ENCODE peak calls at places on chromosomes 16 and 17, in six cellular contexts. One of them, this sample, is unnamed. For H3K9me3, the result is how much of the 10 kb centered on the place peaks cover.

GRCh38 chr17:77140878-77141767 is at the start of gene SEC14L1:
- DNase-seq in effector memory CD4-positive, alpha-beta T cell: peak
- DNase-seq in neural progenitor cell: peak
- DNase-seq in gastrocnemius medialis: peak
- DNase-seq in psoas muscle: peak
- DNase-seq in heart right ventricle: no peak
- DNase-seq in this sample: peak

GRCh38 chr17:82112181-82112865 is 14.3 kb upstream of the FASN start:
- DNase-seq in effector memory CD4-positive, alpha-beta T cell: no peak
- DNase-seq in gastrocnemius medialis: no peak
- DNase-seq in neural progenitor cell: no peak
- DNase-seq in heart right ventricle: no peak
- DNase-seq in psoas muscle: no peak
- DNase-seq in this sample: no peak

GRCh38 chr16:89498839-89499238 is 8.5 kb upstream of the ANKRD11 start:
- DNase-seq in neural progenitor cell: no peak
- DNase-seq in psoas muscle: peak
- DNase-seq in gastrocnemius medialis: peak
- DNase-seq in heart right ventricle: peak
- DNase-seq in effector memory CD4-positive, alpha-beta T cell: no peak
- DNase-seq in this sample: no peak

GRCh38 chr17:69608808-69609494 is 194.5 kb downstream of the MAP2K6 start:
- DNase-seq in gastrocnemius medialis: peak
- DNase-seq in heart right ventricle: peak
- DNase-seq in neural progenitor cell: no peak
- DNase-seq in effector memory CD4-positive, alpha-beta T cell: no peak
- DNase-seq in psoas muscle: no peak
- DNase-seq in this sample: no peak

GRCh38 chr17:5837055-5837491 is 233.1 kb upstream of the WSCD1 start:
- DNase-seq in neural progenitor cell: no peak
- DNase-seq in gastrocnemius medialis: no peak
- DNase-seq in effector memory CD4-positive, alpha-beta T cell: no peak
- DNase-seq in psoas muscle: no peak
- DNase-seq in heart right ventricle: no peak
- DNase-seq in this sample: no peak

GRCh38 chr16:51321251-51321650 is 170.2 kb upstream of the SALL1 start:
- DNase-seq in heart right ventricle: no peak
- DNase-seq in psoas muscle: no peak
- DNase-seq in neural progenitor cell: no peak
- DNase-seq in effector memory CD4-positive, alpha-beta T cell: no peak
- DNase-seq in gastrocnemius medialis: no peak
- DNase-seq in this sample: no peak

GRCh38 chr17:40921026-40921425 is 16.4 kb downstream of the KRT23 start:
- DNase-seq in effector memory CD4-positive, alpha-beta T cell: no peak
- DNase-seq in neural progenitor cell: no peak
- DNase-seq in gastrocnemius medialis: no peak
- DNase-seq in psoas muscle: no peak
- DNase-seq in heart right ventricle: no peak
- DNase-seq in this sample: no peak

GRCh38 chr16:27687605-27688004 is 137.7 kb downstream of the KATNIP start:
- DNase-seq in heart right ventricle: no peak
- DNase-seq in gastrocnemius medialis: no peak
- DNase-seq in effector memory CD4-positive, alpha-beta T cell: no peak
- DNase-seq in psoas muscle: no peak
- DNase-seq in neural progenitor cell: no peak
- DNase-seq in this sample: no peak

GRCh38 chr16:72455743-72456659 is 284.0 kb upstream of the PMFBP1 start:
- DNase-seq in effector memory CD4-positive, alpha-beta T cell: no peak
- DNase-seq in gastrocnemius medialis: no peak
- DNase-seq in heart right ventricle: no peak
- DNase-seq in psoas muscle: no peak
- DNase-seq in neural progenitor cell: no peak
- DNase-seq in this sample: no peak

GRCh38 chr16:75306102-75306762 is 54.8 kb upstream of the BCAR1 start:
- DNase-seq in psoas muscle: no peak
- DNase-seq in gastrocnemius medialis: no peak
- DNase-seq in neural progenitor cell: no peak
- DNase-seq in effector memory CD4-positive, alpha-beta T cell: no peak
- DNase-seq in heart right ventricle: no peak
- DNase-seq in this sample: no peak

GRCh38 chr17:3019761-3020160 is 43.6 kb downstream of the OR1D5 start:
- DNase-seq in heart right ventricle: no peak
- DNase-seq in effector memory CD4-positive, alpha-beta T cell: no peak
- DNase-seq in neural progenitor cell: no peak
- DNase-seq in psoas muscle: no peak
- DNase-seq in gastrocnemius medialis: no peak
- DNase-seq in this sample: peak

GRCh38 chr16:57621521-57622268 is 6.7 kb upstream of the ADGRG1 start:
- DNase-seq in gastrocnemius medialis: no peak
- DNase-seq in psoas muscle: no peak
- DNase-seq in neural progenitor cell: no peak
- DNase-seq in heart right ventricle: no peak
- DNase-seq in effector memory CD4-positive, alpha-beta T cell: no peak
- DNase-seq in this sample: peak

GRCh38 chr16:57372372-57373116 is at the start of gene CX3CL1:
- DNase-seq in psoas muscle: peak
- DNase-seq in gastrocnemius medialis: no peak
- DNase-seq in neural progenitor cell: peak
- DNase-seq in effector memory CD4-positive, alpha-beta T cell: no peak
- DNase-seq in heart right ventricle: peak
- DNase-seq in this sample: peak

GRCh38 chr16:81446318-81447275 is 2.0 kb downstream of the CMIP start:
- DNase-seq in neural progenitor cell: no peak
- DNase-seq in heart right ventricle: no peak
- DNase-seq in effector memory CD4-positive, alpha-beta T cell: no peak
- DNase-seq in gastrocnemius medialis: no peak
- DNase-seq in psoas muscle: no peak
- DNase-seq in this sample: no peak

GRCh38 chr16:67517661-67518423 is 10.8 kb upstream of the RIPOR1 start:
- DNase-seq in heart right ventricle: no peak
- DNase-seq in neural progenitor cell: no peak
- DNase-seq in effector memory CD4-positive, alpha-beta T cell: no peak
- DNase-seq in psoas muscle: no peak
- DNase-seq in gastrocnemius medialis: no peak
- DNase-seq in this sample: no peak

GRCh38 chr17:77862890-77863813 is 95.4 kb upstream of the TNRC6C start:
- DNase-seq in neural progenitor cell: no peak
- DNase-seq in gastrocnemius medialis: no peak
- DNase-seq in effector memory CD4-positive, alpha-beta T cell: no peak
- DNase-seq in psoas muscle: no peak
- DNase-seq in heart right ventricle: no peak
- DNase-seq in this sample: no peak

GRCh38 chr17:76714822-76715461 is 4.2 kb upstream of the MXRA7 start:
- DNase-seq in neural progenitor cell: peak
- DNase-seq in heart right ventricle: peak
- DNase-seq in effector memory CD4-positive, alpha-beta T cell: peak
- DNase-seq in psoas muscle: peak
- DNase-seq in gastrocnemius medialis: peak
- DNase-seq in this sample: peak

GRCh38 chr17:77451894-77452852 is 311.4 kb downstream of the SEC14L1 start:
- DNase-seq in neural progenitor cell: peak
- DNase-seq in heart right ventricle: peak
- DNase-seq in gastrocnemius medialis: no peak
- DNase-seq in psoas muscle: peak
- DNase-seq in effector memory CD4-positive, alpha-beta T cell: no peak
- DNase-seq in this sample: no peak

GRCh38 chr16:19094542-19095365 is 19.0 kb upstream of the ITPRIPL2 start:
- DNase-seq in effector memory CD4-positive, alpha-beta T cell: no peak
- DNase-seq in psoas muscle: no peak
- DNase-seq in neural progenitor cell: no peak
- DNase-seq in heart right ventricle: no peak
- DNase-seq in gastrocnemius medialis: no peak
- DNase-seq in this sample: no peak

GRCh38 chr17:57772774-57773173 is 27.7 kb upstream of the CCDC182 start:
- DNase-seq in neural progenitor cell: no peak
- DNase-seq in effector memory CD4-positive, alpha-beta T cell: no peak
- DNase-seq in gastrocnemius medialis: no peak
- DNase-seq in psoas muscle: no peak
- DNase-seq in heart right ventricle: no peak
- DNase-seq in this sample: no peak

GRCh38 chr16:24378999-24379398 is 122.9 kb downstream of the CACNG3 start:
- DNase-seq in effector memory CD4-positive, alpha-beta T cell: no peak
- DNase-seq in gastrocnemius medialis: no peak
- DNase-seq in neural progenitor cell: no peak
- DNase-seq in heart right ventricle: no peak
- DNase-seq in psoas muscle: no peak
- DNase-seq in this sample: no peak
- H3K9me3 ChIP-seq in effector memory CD4-positive, alpha-beta T cell: under half
- H3K9me3 ChIP-seq in gastrocnemius medialis: under half
- H3K9me3 ChIP-seq in neural progenitor cell: under half
- H3K9me3 ChIP-seq in heart right ventricle: under half
- H3K9me3 ChIP-seq in psoas muscle: under half
- H3K9me3 ChIP-seq in this sample: under half

DNA sequence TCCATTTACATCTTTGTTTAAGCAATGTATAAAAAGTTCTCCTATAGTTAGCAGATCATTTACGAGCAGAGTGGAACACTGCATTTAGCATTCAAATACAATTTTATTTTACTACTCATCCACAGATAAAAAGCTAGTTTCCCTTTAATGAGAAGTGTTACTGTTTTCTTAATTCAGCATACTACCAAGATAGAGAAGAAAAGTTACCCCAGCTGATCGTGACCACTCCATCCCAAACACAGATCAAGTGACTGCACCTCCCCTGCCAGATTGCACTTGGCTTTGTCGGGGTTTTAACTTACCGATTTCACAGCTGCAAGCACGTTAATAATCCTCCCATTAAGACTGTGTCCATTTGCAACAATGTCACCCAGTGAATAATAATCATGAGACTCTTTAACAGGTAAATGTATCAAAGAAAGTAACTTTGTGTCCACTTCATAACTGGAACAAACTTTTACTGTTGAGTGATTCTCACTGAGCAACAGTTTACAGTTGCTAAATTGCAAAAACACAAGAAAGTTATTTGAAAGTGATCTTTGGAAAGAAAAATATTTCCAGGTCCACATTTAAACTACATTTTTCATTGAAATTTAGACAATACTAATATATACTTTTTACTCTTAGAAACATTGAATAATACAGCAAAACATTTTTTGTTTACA is 14.4 kb downstream of the MEIOB start:
- DNase-seq in gastrocnemius medialis: no peak
- DNase-seq in heart right ventricle: no peak
- DNase-seq in effector memory CD4-positive, alpha-beta T cell: no peak
- DNase-seq in neural progenitor cell: no peak
- DNase-seq in psoas muscle: no peak
- DNase-seq in this sample: no peak
- H3K9me3 ChIP-seq in gastrocnemius medialis: under half
- H3K9me3 ChIP-seq in heart right ventricle: under half
- H3K9me3 ChIP-seq in effector memory CD4-positive, alpha-beta T cell: under half
- H3K9me3 ChIP-seq in neural progenitor cell: under half
- H3K9me3 ChIP-seq in psoas muscle: under half
- H3K9me3 ChIP-seq in this sample: under half

GRCh38 chr16:35746963-35747657 is 2287.7 kb downstream of the TP53TG3F start:
- DNase-seq in effector memory CD4-positive, alpha-beta T cell: no peak
- DNase-seq in heart right ventricle: no peak
- DNase-seq in psoas muscle: no peak
- DNase-seq in gastrocnemius medialis: no peak
- DNase-seq in neural progenitor cell: no peak
- DNase-seq in this sample: no peak

GRCh38 chr16:35744716-35745115 is 2285.3 kb downstream of the TP53TG3F start:
- DNase-seq in psoas muscle: no peak
- DNase-seq in effector memory CD4-positive, alpha-beta T cell: no peak
- DNase-seq in neural progenitor cell: no peak
- DNase-seq in gastrocnemius medialis: no peak
- DNase-seq in heart right ventricle: no peak
- DNase-seq in this sample: no peak

GRCh38 chr16:35746281-35746962 is 2287.0 kb downstream of the TP53TG3F start:
- DNase-seq in gastrocnemius medialis: no peak
- DNase-seq in effector memory CD4-positive, alpha-beta T cell: no peak
- DNase-seq in heart right ventricle: no peak
- DNase-seq in neural progenitor cell: no peak
- DNase-seq in psoas muscle: no peak
- DNase-seq in this sample: no peak

GRCh38 chr16:35745191-35745590 is 2285.8 kb downstream of the TP53TG3F start:
- DNase-seq in psoas muscle: no peak
- DNase-seq in effector memory CD4-positive, alpha-beta T cell: no peak
- DNase-seq in gastrocnemius medialis: no peak
- DNase-seq in neural progenitor cell: no peak
- DNase-seq in heart right ventricle: no peak
- DNase-seq in this sample: no peak

DNA sequence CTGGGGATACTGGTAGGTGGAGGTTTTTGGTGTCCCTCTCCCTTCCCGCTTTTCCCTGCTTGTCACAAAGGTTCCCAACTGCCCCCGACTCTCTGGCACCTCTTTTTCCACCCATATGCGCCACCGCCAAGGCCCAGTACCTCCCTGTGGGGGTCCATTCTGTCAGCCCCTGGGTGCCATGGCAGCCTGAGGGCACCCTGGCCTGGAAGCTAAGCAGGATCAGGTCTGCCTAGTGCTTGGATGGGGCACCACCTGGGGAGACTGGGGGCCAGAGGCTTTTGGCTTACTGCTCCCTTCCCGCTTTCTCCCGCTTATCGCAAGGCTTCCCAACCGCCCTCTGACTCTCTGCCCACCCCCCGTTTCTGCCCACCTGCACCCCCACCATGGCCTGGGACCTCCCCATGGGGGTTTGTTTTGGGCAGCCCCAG is 2286.4 kb downstream of the TP53TG3F start:
- DNase-seq in heart right ventricle: no peak
- DNase-seq in effector memory CD4-positive, alpha-beta T cell: no peak
- DNase-seq in gastrocnemius medialis: no peak
- DNase-seq in neural progenitor cell: no peak
- DNase-seq in psoas muscle: no peak
- DNase-seq in this sample: no peak
- H3K9me3 ChIP-seq in heart right ventricle: under half
- H3K9me3 ChIP-seq in effector memory CD4-positive, alpha-beta T cell: under half
- H3K9me3 ChIP-seq in gastrocnemius medialis: under half
- H3K9me3 ChIP-seq in neural progenitor cell: under half
- H3K9me3 ChIP-seq in psoas muscle: under half
- H3K9me3 ChIP-seq in this sample: under half

GRCh38 chr16:30694926-30695678 is 3.9 kb upstream of the SRCAP start:
- DNase-seq in heart right ventricle: no peak
- DNase-seq in gastrocnemius medialis: no peak
- DNase-seq in effector memory CD4-positive, alpha-beta T cell: no peak
- DNase-seq in psoas muscle: no peak
- DNase-seq in neural progenitor cell: no peak
- DNase-seq in this sample: no peak
- H3K9me3 ChIP-seq in heart right ventricle: under half
- H3K9me3 ChIP-seq in gastrocnemius medialis: under half
- H3K9me3 ChIP-seq in effector memory CD4-positive, alpha-beta T cell: under half
- H3K9me3 ChIP-seq in psoas muscle: under half
- H3K9me3 ChIP-seq in neural progenitor cell: under half
- H3K9me3 ChIP-seq in this sample: under half

GRCh38 chr16:35574011-35574410 is 2114.6 kb downstream of the TP53TG3F start:
- DNase-seq in gastrocnemius medialis: no peak
- DNase-seq in effector memory CD4-positive, alpha-beta T cell: no peak
- DNase-seq in psoas muscle: no peak
- DNase-seq in neural progenitor cell: no peak
- DNase-seq in heart right ventricle: no peak
- DNase-seq in this sample: no peak
- H3K9me3 ChIP-seq in gastrocnemius medialis: under half
- H3K9me3 ChIP-seq in effector memory CD4-positive, alpha-beta T cell: under half
- H3K9me3 ChIP-seq in psoas muscle: under half
- H3K9me3 ChIP-seq in neural progenitor cell: under half
- H3K9me3 ChIP-seq in heart right ventricle: under half
- H3K9me3 ChIP-seq in this sample: under half

GRCh38 chr17:10026786-10027046 is 121.6 kb upstream of the RCVRN start:
- DNase-seq in neural progenitor cell: no peak
- DNase-seq in heart right ventricle: no peak
- DNase-seq in psoas muscle: no peak
- DNase-seq in effector memory CD4-positive, alpha-beta T cell: no peak
- DNase-seq in gastrocnemius medialis: no peak
- DNase-seq in this sample: no peak
- H3K9me3 ChIP-seq in neural progenitor cell: under half
- H3K9me3 ChIP-seq in heart right ventricle: under half
- H3K9me3 ChIP-seq in psoas muscle: under half
- H3K9me3 ChIP-seq in effector memory CD4-positive, alpha-beta T cell: under half
- H3K9me3 ChIP-seq in gastrocnemius medialis: under half
- H3K9me3 ChIP-seq in this sample: under half

This sample was measured in lower lobe of right lung.